ENCODE peak calls at places on chromosomes 2 and 18, in four cellular contexts. One of them, this sample, is unnamed. For H3K4me1 and H3K36me3, the result is how much of the 10 kb centered on the place peaks cover.

GRCh38 chr2:207288628-207289027 is 122.9 kb upstream of the KLF7 start:
- DNase-seq in sigmoid colon: no peak
- DNase-seq in testis: no peak
- DNase-seq in uterus: no peak
- DNase-seq in this sample: no peak

GRCh38 chr2:163659224-163659623 is 76.6 kb downstream of the FIGN start:
- DNase-seq in testis: no peak
- DNase-seq in uterus: no peak
- DNase-seq in sigmoid colon: no peak
- DNase-seq in this sample: no peak

GRCh38 chr18:45110577-45111506 is 430.2 kb downstream of the SETBP1 start:
- DNase-seq in testis: peak
- DNase-seq in sigmoid colon: peak
- DNase-seq in uterus: peak
- DNase-seq in this sample: no peak

GRCh38 chr2:38440655-38441054 is 63.6 kb upstream of the ATL2 start:
- DNase-seq in sigmoid colon: no peak
- DNase-seq in testis: no peak
- DNase-seq in uterus: no peak
- DNase-seq in this sample: no peak

GRCh38 chr2:130263606-130264005 is 65.4 kb upstream of the TUBA3E start:
- DNase-seq in testis: no peak
- DNase-seq in sigmoid colon: no peak
- DNase-seq in uterus: no peak
- DNase-seq in this sample: no peak

GRCh38 chr2:191950132-191950885 is 103.4 kb upstream of the CAVIN2 start:
- DNase-seq in testis: no peak
- DNase-seq in uterus: no peak
- DNase-seq in sigmoid colon: no peak
- DNase-seq in this sample: no peak

GRCh38 chr2:234446404-234447076 is 50.3 kb downstream of the ARL4C start:
- DNase-seq in testis: peak
- DNase-seq in uterus: peak
- DNase-seq in sigmoid colon: peak
- DNase-seq in this sample: peak

GRCh38 chr2:188850786-188851185 is 123.4 kb upstream of the COL3A1 start:
- DNase-seq in uterus: peak
- DNase-seq in sigmoid colon: no peak
- DNase-seq in testis: no peak
- DNase-seq in this sample: no peak

GRCh38 chr2:190359896-190360376 is 16.5 kb downstream of the INPP1 start:
- DNase-seq in testis: peak
- DNase-seq in uterus: peak
- DNase-seq in sigmoid colon: peak
- DNase-seq in this sample: peak

GRCh38 chr2:164510895-164511294 is 110.4 kb downstream of the GRB14 start:
- DNase-seq in uterus: no peak
- DNase-seq in sigmoid colon: peak
- DNase-seq in testis: no peak
- DNase-seq in this sample: no peak

GRCh38 chr2:122634261-122634660 is 878.8 kb downstream of the TSN start:
- DNase-seq in testis: no peak
- DNase-seq in sigmoid colon: no peak
- DNase-seq in uterus: no peak
- DNase-seq in this sample: no peak

GRCh38 chr2:147538088-147538487 is 306.7 kb upstream of the ACVR2A start:
- DNase-seq in uterus: no peak
- DNase-seq in testis: no peak
- DNase-seq in sigmoid colon: no peak
- DNase-seq in this sample: no peak

GRCh38 chr2:130977461-130978050 is 115.7 kb downstream of the FAM168B start:
- DNase-seq in sigmoid colon: no peak
- DNase-seq in uterus: no peak
- DNase-seq in testis: no peak
- DNase-seq in this sample: no peak

GRCh38 chr2:120465989-120466703 is 120.2 kb downstream of the INHBB start:
- DNase-seq in uterus: no peak
- DNase-seq in sigmoid colon: no peak
- DNase-seq in testis: peak
- DNase-seq in this sample: no peak

GRCh38 chr18:78199002-78199401 is 780.6 kb upstream of the SALL3 start:
- DNase-seq in sigmoid colon: no peak
- DNase-seq in testis: no peak
- DNase-seq in uterus: no peak
- DNase-seq in this sample: no peak

GRCh38 chr2:9380702-9381628 is 42.4 kb downstream of the ITGB1BP1 start:
- DNase-seq in uterus: peak
- DNase-seq in sigmoid colon: peak
- DNase-seq in testis: no peak
- DNase-seq in this sample: no peak

GRCh38 chr2:127155901-127156300 is 48.9 kb upstream of the BIN1 start:
- DNase-seq in uterus: peak
- DNase-seq in testis: peak
- DNase-seq in sigmoid colon: peak
- DNase-seq in this sample: no peak

GRCh38 chr18:73646772-73647171 is 500.9 kb downstream of the FBXO15 start:
- DNase-seq in testis: no peak
- DNase-seq in sigmoid colon: no peak
- DNase-seq in uterus: no peak
- DNase-seq in this sample: no peak

GRCh38 chr18:76822510-76823165 is at the start of gene ZNF236:
- DNase-seq in testis: peak
- DNase-seq in sigmoid colon: peak
- DNase-seq in uterus: peak
- DNase-seq in this sample: peak

GRCh38 chr2:38524580-38524979 is 78.1 kb downstream of the HNRNPLL start:
- DNase-seq in uterus: no peak
- DNase-seq in sigmoid colon: no peak
- DNase-seq in testis: no peak
- DNase-seq in this sample: no peak

GRCh38 chr2:67046568-67046967 is 350.6 kb upstream of the ETAA1 start:
- DNase-seq in sigmoid colon: no peak
- DNase-seq in uterus: no peak
- DNase-seq in testis: no peak
- DNase-seq in this sample: no peak

GRCh38 chr18:58865714-58866113 is 1.0 kb downstream of the ZNF532 start:
- DNase-seq in uterus: no peak
- DNase-seq in sigmoid colon: peak
- DNase-seq in testis: no peak
- DNase-seq in this sample: no peak

GRCh38 chr2:173963323-173963816 is 1.8 kb downstream of the SP3 start:
- DNase-seq in testis: peak
- DNase-seq in uterus: no peak
- DNase-seq in sigmoid colon: peak
- DNase-seq in this sample: peak

GRCh38 chr2:2147024-2147900 is 183.8 kb downstream of the MYT1L start:
- DNase-seq in uterus: no peak
- DNase-seq in testis: no peak
- DNase-seq in sigmoid colon: no peak
- DNase-seq in this sample: no peak

GRCh38 chr2:169978402-169979017 is 151.3 kb downstream of the UBR3 start:
- DNase-seq in testis: no peak
- DNase-seq in sigmoid colon: no peak
- DNase-seq in uterus: no peak
- DNase-seq in this sample: no peak

GRCh38 chr18:51461956-51462355 is 264.5 kb upstream of the MEX3C start:
- DNase-seq in testis: no peak
- DNase-seq in sigmoid colon: no peak
- DNase-seq in uterus: no peak
- DNase-seq in this sample: no peak

GRCh38 chr2:122411231-122411630 is 655.8 kb downstream of the TSN start:
- DNase-seq in testis: no peak
- DNase-seq in uterus: no peak
- DNase-seq in sigmoid colon: no peak
- DNase-seq in this sample: no peak

GRCh38 chr2:146365041-146365440 is 1479.8 kb upstream of the ACVR2A start:
- DNase-seq in sigmoid colon: no peak
- DNase-seq in testis: no peak
- DNase-seq in uterus: no peak
- DNase-seq in this sample: no peak

GRCh38 chr2:239365071-239365781 is 35.6 kb downstream of the HDAC4 start:
- DNase-seq in sigmoid colon: peak
- DNase-seq in uterus: no peak
- DNase-seq in testis: no peak
- DNase-seq in this sample: no peak

GRCh38 chr2:20165677-20166509 is 59.0 kb downstream of the SDC1 start:
- DNase-seq in uterus: no peak
- DNase-seq in testis: no peak
- DNase-seq in sigmoid colon: no peak
- DNase-seq in this sample: no peak

GRCh38 chr2:143515318-143515717 is 386.1 kb downstream of the ARHGAP15 start:
- DNase-seq in sigmoid colon: no peak
- DNase-seq in testis: no peak
- DNase-seq in uterus: no peak
- DNase-seq in this sample: no peak

DNA sequence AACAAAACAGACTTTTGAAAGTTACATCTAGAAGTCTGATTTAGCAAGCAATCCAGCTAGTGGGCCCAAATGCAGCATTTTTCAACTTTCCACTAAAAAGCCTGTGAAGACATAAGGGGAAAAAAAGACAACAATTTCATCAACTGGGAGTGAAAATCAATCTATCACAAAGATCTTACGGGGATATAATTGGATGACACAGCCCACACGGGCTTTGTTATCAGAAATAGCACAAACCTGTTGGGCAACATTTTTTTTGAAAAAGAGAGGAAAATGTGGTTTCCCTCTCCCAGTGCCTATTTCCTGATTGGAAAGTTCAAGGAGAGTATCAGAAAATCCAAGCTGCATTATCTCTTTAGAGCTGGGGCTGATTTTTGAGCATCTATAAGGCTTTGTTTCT is 132.7 kb downstream of the EVA1A start:
- DNase-seq in uterus: no peak
- DNase-seq in testis: no peak
- DNase-seq in sigmoid colon: no peak
- DNase-seq in this sample: no peak
- H3K4me1 ChIP-seq in uterus: under half
- H3K4me1 ChIP-seq in testis: under half
- H3K4me1 ChIP-seq in sigmoid colon: under half
- H3K4me1 ChIP-seq in this sample: under half

DNA sequence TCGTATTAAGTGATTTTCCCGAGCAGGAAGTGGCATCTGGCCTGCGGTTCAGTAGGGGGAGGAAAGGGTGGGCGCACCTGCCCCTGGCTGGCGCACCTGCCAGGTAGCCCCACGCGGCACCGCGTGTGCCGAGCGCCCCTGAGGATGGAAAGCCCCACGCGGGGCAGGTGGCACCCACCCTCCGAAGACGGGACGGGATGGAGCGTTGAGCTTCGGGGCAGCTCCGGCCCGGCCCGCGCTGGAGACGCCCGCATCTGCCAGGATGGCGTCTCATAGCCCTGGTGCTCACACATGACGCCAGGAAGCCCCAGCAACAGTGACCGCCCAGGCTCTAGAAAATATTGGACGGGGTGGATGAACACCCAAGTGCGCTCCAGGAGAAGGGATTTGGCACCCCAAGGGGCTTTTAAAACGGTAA is 2.5 kb upstream of the NFATC1 start:
- DNase-seq in sigmoid colon: peak
- DNase-seq in testis: no peak
- DNase-seq in uterus: peak
- DNase-seq in this sample: no peak
- H3K27ac ChIP-seq in sigmoid colon: peak
- H3K27ac ChIP-seq in testis: peak
- H3K27ac ChIP-seq in uterus: peak
- H3K27ac ChIP-seq in this sample: peak

GRCh38 chr2:230203110-230203676 is 16.6 kb downstream of the SP110 start:
- DNase-seq in uterus: no peak
- DNase-seq in testis: peak
- DNase-seq in sigmoid colon: no peak
- DNase-seq in this sample: no peak
- H3K36me3 ChIP-seq in uterus: under half
- H3K36me3 ChIP-seq in testis: under half
- H3K36me3 ChIP-seq in sigmoid colon: under half
- H3K36me3 ChIP-seq in this sample: half or more

GRCh38 chr2:30259827-30260679 is 28.7 kb downstream of the LBH start:
- DNase-seq in sigmoid colon: no peak
- DNase-seq in testis: no peak
- DNase-seq in uterus: no peak
- DNase-seq in this sample: no peak
- H3K4me1 ChIP-seq in sigmoid colon: under half
- H3K4me1 ChIP-seq in testis: under half
- H3K4me1 ChIP-seq in uterus: under half
- H3K4me1 ChIP-seq in this sample: half or more

GRCh38 chr2:44051948-44052347 is 56.2 kb upstream of the LRPPRC start:
- DNase-seq in sigmoid colon: no peak
- DNase-seq in testis: no peak
- DNase-seq in uterus: no peak
- DNase-seq in this sample: no peak
- H3K27ac ChIP-seq in sigmoid colon: no peak
- H3K27ac ChIP-seq in testis: no peak
- H3K27ac ChIP-seq in uterus: no peak
- H3K27ac ChIP-seq in this sample: no peak

GRCh38 chr2:27326536-27326935 is 3.6 kb upstream of the MPV17 start:
- DNase-seq in uterus: no peak
- DNase-seq in testis: no peak
- DNase-seq in sigmoid colon: no peak
- DNase-seq in this sample: no peak
- H3K36me3 ChIP-seq in uterus: under half
- H3K36me3 ChIP-seq in testis: under half
- H3K36me3 ChIP-seq in sigmoid colon: under half
- H3K36me3 ChIP-seq in this sample: under half

DNA sequence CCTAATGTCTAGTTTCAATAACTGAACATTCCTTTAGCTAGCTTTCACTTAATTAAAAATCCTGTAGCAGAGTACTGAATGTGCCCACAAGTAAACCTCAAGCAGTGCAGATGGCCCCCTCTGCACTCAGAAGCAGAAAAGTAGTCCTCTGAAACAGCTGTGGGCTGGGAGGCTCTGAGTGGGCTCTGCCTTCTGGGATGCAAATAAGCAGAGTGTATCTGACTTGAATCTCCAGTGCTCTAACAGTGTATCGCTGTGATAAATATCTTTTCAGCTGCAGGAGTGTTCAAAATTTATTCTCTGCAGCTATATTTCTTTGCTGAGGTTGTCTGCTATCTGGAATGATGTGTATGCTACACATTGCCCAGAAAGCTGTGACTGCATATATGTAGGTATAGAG is 44.8 kb upstream of the SYT4 start:
- DNase-seq in uterus: no peak
- DNase-seq in testis: no peak
- DNase-seq in sigmoid colon: no peak
- DNase-seq in this sample: no peak
- H3K4me1 ChIP-seq in uterus: under half
- H3K4me1 ChIP-seq in testis: under half
- H3K4me1 ChIP-seq in sigmoid colon: under half
- H3K4me1 ChIP-seq in this sample: under half

GRCh38 chr2:33494877-33495641 is 18.6 kb downstream of the RASGRP3 start:
- DNase-seq in testis: no peak
- DNase-seq in sigmoid colon: no peak
- DNase-seq in uterus: no peak
- DNase-seq in this sample: no peak
- H3K27ac ChIP-seq in testis: no peak
- H3K27ac ChIP-seq in sigmoid colon: no peak
- H3K27ac ChIP-seq in uterus: no peak
- H3K27ac ChIP-seq in this sample: no peak